ENCODE peak calls at places on chromosomes 16 and 17, in seven cellular contexts. Y, P, I, X, Z, O and M are unnamed samples.

GRCh38 chr17:66538776-66539175 is 236.4 kb downstream of the PRKCA start:
- DNase-seq in Y (no peak), P (no peak), I (no peak), X (no peak), Z (no peak), O (no peak), M (no peak)

GRCh38 chr16:47624563-47624962 is 163.4 kb downstream of the PHKB start:
- DNase-seq in Y (no peak), P (no peak), I (no peak), X (no peak), Z (no peak), O (no peak), M (no peak)

GRCh38 chr16:81786321-81786720 is 7.2 kb downstream of the PLCG2 start:
- DNase-seq in Y (no peak), P (no peak), I (no peak), X (peak; percentile 11), Z (no peak), O (no peak), M (no peak)

GRCh38 chr17:74855323-74855722 is 4.4 kb downstream of the GRIN2C start:
- DNase-seq in Y (no peak), P (no peak), I (no peak), X (no peak), Z (no peak), O (no peak), M (no peak)

GRCh38 chr16:4393243-4393606 is 21.6 kb downstream of the VASN start:
- DNase-seq in Y (no peak), P (no peak), I (no peak), X (no peak), Z (no peak), O (no peak), M (peak; percentile 47)

GRCh38 chr16:30924086-30924714 is 828 bp downstream of the FBXL19 start:
- DNase-seq in Y (no peak), P (no peak), I (no peak), X (no peak), Z (no peak), O (no peak), M (no peak)

GRCh38 chr17:9195346-9195870 is 174.1 kb downstream of the NTN1 start:
- DNase-seq in Y (no peak), P (no peak), I (no peak), X (no peak), Z (no peak), O (no peak), M (no peak)

GRCh38 chr16:82396509-82396908 is 226.5 kb upstream of the MPHOSPH6 start:
- DNase-seq in Y (no peak), P (no peak), I (no peak), X (no peak), Z (no peak), O (no peak), M (no peak)

GRCh38 chr17:60416368-60416925 is 5.8 kb upstream of the CHCT1 start:
- DNase-seq in Y (no peak), P (peak; percentile 18), I (no peak), X (peak; percentile 32), Z (no peak), O (no peak), M (no peak)

GRCh38 chr17:3026856-3027751 is 36.3 kb downstream of the OR1D5 start:
- DNase-seq in Y (no peak), P (no peak), I (no peak), X (no peak), Z (no peak), O (no peak), M (no peak)